ENCODE peak calls at places on chromosomes 12 and 14, in eight cellular contexts. H is iris pigment epithelial cell; V is adrenal gland; W is head of caudate nucleus; J is mucosa of descending colon; B is T-helper 1 cell; Q is G401; L is activated T-cell treated with anti-CD3 and anti-CD28 coated beads, Interleukin-2, amount 50 U/mL, for 4 hours. M is an unnamed sample.

GRCh38 chr14:91745329-91745728 is 13.4 kb upstream of the CATSPERB start:
- DNase-seq in L (no peak), J (no peak), W (no peak), V (no peak), H (no peak), Q (no peak), B (no peak), M (no peak)

GRCh38 chr12:124906606-124907261 is 7.7 kb downstream of the UBC start:
- DNase-seq in W (peak; percentile 94), B (peak; percentile 72), Q (peak; percentile 97), J (peak; percentile 100), L (peak; percentile 88), V (peak; percentile 97), H (peak; percentile 92), M (peak; percentile 88)

GRCh38 chr14:63928744-63929174 is 76.0 kb downstream of the SYNE2 start:
- DNase-seq in W (no peak), Q (peak; percentile 15), L (no peak), J (no peak), B (no peak), V (no peak), H (no peak), M (no peak)

GRCh38 chr14:23578560-23579310 is at the start of gene JPH4:
- DNase-seq in W (peak; percentile 82), J (no peak), H (no peak), L (no peak), B (no peak), V (no peak), Q (peak; percentile 94), M (no peak)

GRCh38 chr14:21042918-21043317 is 756 bp downstream of the RNASE7 start:
- DNase-seq in Q (no peak), H (no peak), W (peak; percentile 77), J (no peak), L (no peak), B (no peak), V (peak; percentile 54), M (no peak)

GRCh38 chr14:89574420-89574819 is 157.4 kb upstream of the FOXN3 start:
- DNase-seq in Q (no peak), L (no peak), H (no peak), B (no peak), J (no peak), V (no peak), W (no peak), M (no peak)

GRCh38 chr14:53542692-53543091 is 389.6 kb upstream of the DDHD1 start:
- DNase-seq in B (no peak), J (peak; percentile 8), L (no peak), V (peak; percentile 67), W (no peak), Q (peak; percentile 16), H (peak; percentile 34), M (no peak)

GRCh38 chr12:123912415-123913385 is 59.9 kb downstream of the CCDC92 start:
- DNase-seq in B (no peak), V (no peak), H (no peak), J (no peak), Q (peak; percentile 26), W (no peak), L (no peak), M (no peak)

GRCh38 chr12:87924149-87924548 is 105.1 kb downstream of the C12orf50 start:
- DNase-seq in B (no peak), W (no peak), Q (no peak), H (no peak), V (no peak), L (no peak), J (no peak), M (no peak)

M was measured in gastrocnemius medialis.